ENCODE peak calls at places on chromosomes 5 and 9, in five cellular contexts. One of them, this sample, is unnamed.

GRCh38 chr9:70880523-70880922 is 240.9 kb downstream of the TRPM3 start:
- DNase-seq in OCI-LY7: no peak
- DNase-seq in astrocyte: no peak
- DNase-seq in foreskin fibroblast: no peak
- DNase-seq in mucosa of descending colon: no peak
- DNase-seq in this sample: no peak

GRCh38 chr5:14321936-14322335 is 178.8 kb downstream of the TRIO start:
- DNase-seq in OCI-LY7: no peak
- DNase-seq in astrocyte: no peak
- DNase-seq in foreskin fibroblast: no peak
- DNase-seq in mucosa of descending colon: no peak
- DNase-seq in this sample: no peak

GRCh38 chr9:22528485-22528884 is 81.9 kb downstream of the DMRTA1 start:
- DNase-seq in OCI-LY7: peak; percentile 77
- DNase-seq in astrocyte: no peak
- DNase-seq in foreskin fibroblast: peak; percentile 1
- DNase-seq in mucosa of descending colon: no peak
- DNase-seq in this sample: no peak

GRCh38 chr9:91421022-91421765 is 2.4 kb downstream of the NFIL3 start:
- DNase-seq in OCI-LY7: no peak
- DNase-seq in astrocyte: no peak
- DNase-seq in foreskin fibroblast: peak; percentile 80
- DNase-seq in mucosa of descending colon: peak; percentile 64
- DNase-seq in this sample: peak; percentile 67

GRCh38 chr9:107504585-107505455 is 15.3 kb upstream of the KLF4 start:
- DNase-seq in OCI-LY7: no peak
- DNase-seq in astrocyte: peak; percentile 78
- DNase-seq in foreskin fibroblast: peak; percentile 94
- DNase-seq in mucosa of descending colon: peak; percentile 57
- DNase-seq in this sample: no peak

GRCh38 chr5:113193311-113193978 is 216.8 kb downstream of the DCP2 start:
- DNase-seq in OCI-LY7: no peak
- DNase-seq in astrocyte: no peak
- DNase-seq in foreskin fibroblast: no peak
- DNase-seq in mucosa of descending colon: no peak
- DNase-seq in this sample: no peak

GRCh38 chr5:176413255-176413565 is 3.1 kb downstream of the CLTB start:
- DNase-seq in OCI-LY7: no peak
- DNase-seq in astrocyte: no peak
- DNase-seq in foreskin fibroblast: peak; percentile 76
- DNase-seq in mucosa of descending colon: no peak
- DNase-seq in this sample: no peak

GRCh38 chr9:114428466-114428865 is 40.7 kb upstream of the AKNA start:
- DNase-seq in OCI-LY7: no peak
- DNase-seq in astrocyte: no peak
- DNase-seq in foreskin fibroblast: no peak
- DNase-seq in mucosa of descending colon: no peak
- DNase-seq in this sample: no peak

GRCh38 chr5:156893517-156893916 is 43.4 kb downstream of the PPP1R2B start:
- DNase-seq in OCI-LY7: peak; percentile 86
- DNase-seq in astrocyte: no peak
- DNase-seq in foreskin fibroblast: no peak
- DNase-seq in mucosa of descending colon: no peak
- DNase-seq in this sample: no peak

GRCh38 chr5:133440467-133441115 is 171.8 kb downstream of the FSTL4 start:
- DNase-seq in OCI-LY7: no peak
- DNase-seq in astrocyte: no peak
- DNase-seq in foreskin fibroblast: no peak
- DNase-seq in mucosa of descending colon: no peak
- DNase-seq in this sample: no peak

GRCh38 chr9:17578577-17578910 is 322 bp upstream of the SH3GL2 start:
- DNase-seq in OCI-LY7: no peak
- DNase-seq in astrocyte: no peak
- DNase-seq in foreskin fibroblast: peak; percentile 13
- DNase-seq in mucosa of descending colon: no peak
- DNase-seq in this sample: peak; percentile 14

GRCh38 chr9:99430301-99430700 is 208.2 kb downstream of the SEC61B start:
- DNase-seq in OCI-LY7: no peak
- DNase-seq in astrocyte: peak; percentile 88
- DNase-seq in foreskin fibroblast: peak; percentile 67
- DNase-seq in mucosa of descending colon: no peak
- DNase-seq in this sample: no peak

GRCh38 chr5:142281012-142281374 is 43.8 kb downstream of the SPRY4 start:
- DNase-seq in OCI-LY7: no peak
- DNase-seq in astrocyte: no peak
- DNase-seq in foreskin fibroblast: no peak
- DNase-seq in mucosa of descending colon: no peak
- DNase-seq in this sample: no peak

GRCh38 chr5:67515020-67515689 is 318.6 kb upstream of the CD180 start:
- DNase-seq in OCI-LY7: no peak
- DNase-seq in astrocyte: no peak
- DNase-seq in foreskin fibroblast: no peak
- DNase-seq in mucosa of descending colon: no peak
- DNase-seq in this sample: no peak

GRCh38 chr5:20486826-20487225 is 498.8 kb upstream of the CDH18 start:
- DNase-seq in OCI-LY7: no peak
- DNase-seq in astrocyte: no peak
- DNase-seq in foreskin fibroblast: no peak
- DNase-seq in mucosa of descending colon: no peak
- DNase-seq in this sample: no peak

GRCh38 chr9:14715102-14715501 is 7.4 kb downstream of the CER1 start:
- DNase-seq in OCI-LY7: no peak
- DNase-seq in astrocyte: no peak
- DNase-seq in foreskin fibroblast: no peak
- DNase-seq in mucosa of descending colon: no peak
- DNase-seq in this sample: no peak

GRCh38 chr5:89729623-89730390 is 679.7 kb downstream of the CETN3 start:
- DNase-seq in OCI-LY7: no peak
- DNase-seq in astrocyte: peak; percentile 38
- DNase-seq in foreskin fibroblast: peak; percentile 12
- DNase-seq in mucosa of descending colon: no peak
- DNase-seq in this sample: no peak
- TF ChIP-seq CTCF in OCI-LY7: peak; percentile 34
- TF ChIP-seq CTCF in astrocyte: no peak
- TF ChIP-seq CTCF in foreskin fibroblast: peak; percentile 9
- TF ChIP-seq CTCF in mucosa of descending colon: no peak
- TF ChIP-seq CTCF in this sample: no peak

GRCh38 chr5:173452098-173452497 is 123.9 kb upstream of the STC2 start:
- DNase-seq in OCI-LY7: no peak
- DNase-seq in astrocyte: no peak
- DNase-seq in foreskin fibroblast: peak; percentile 89
- DNase-seq in mucosa of descending colon: no peak
- DNase-seq in this sample: no peak

GRCh38 chr5:173452506-173452905 is 124.3 kb upstream of the STC2 start:
- DNase-seq in OCI-LY7: no peak
- DNase-seq in astrocyte: no peak
- DNase-seq in foreskin fibroblast: no peak
- DNase-seq in mucosa of descending colon: no peak
- DNase-seq in this sample: no peak

GRCh38 chr5:173451651-173452050 is 123.4 kb upstream of the STC2 start:
- DNase-seq in OCI-LY7: no peak
- DNase-seq in astrocyte: no peak
- DNase-seq in foreskin fibroblast: peak; percentile 38
- DNase-seq in mucosa of descending colon: no peak
- DNase-seq in this sample: no peak

GRCh38 chr5:173453167-173453566 is 125.0 kb upstream of the STC2 start:
- DNase-seq in OCI-LY7: no peak
- DNase-seq in astrocyte: no peak
- DNase-seq in foreskin fibroblast: peak; percentile 30
- DNase-seq in mucosa of descending colon: no peak
- DNase-seq in this sample: no peak

DNA sequence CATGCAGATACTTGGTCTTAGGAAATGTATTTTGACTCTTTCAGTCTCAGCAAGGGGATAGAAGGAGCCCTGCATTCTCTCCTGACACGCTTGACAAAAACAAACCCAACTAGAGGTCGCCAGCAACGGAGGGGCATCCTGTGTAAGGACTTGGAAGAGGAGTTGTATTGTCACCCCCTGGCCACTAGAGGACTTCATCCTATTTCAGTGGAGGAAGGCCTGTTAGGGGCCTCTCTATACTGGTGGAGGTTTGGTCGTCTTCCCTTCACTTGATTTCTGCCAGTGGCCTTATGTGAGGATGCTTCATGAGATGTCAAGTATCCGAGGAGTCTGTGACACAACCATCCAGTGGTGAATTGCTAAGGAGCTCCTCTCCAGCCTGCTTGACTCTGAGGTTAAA is 122.8 kb upstream of the STC2 start:
- DNase-seq in OCI-LY7: peak; percentile 37
- DNase-seq in astrocyte: no peak
- DNase-seq in foreskin fibroblast: peak; percentile 26
- DNase-seq in mucosa of descending colon: no peak
- DNase-seq in this sample: peak; percentile 56
- TF ChIP-seq CTCF in OCI-LY7: peak; percentile 76
- TF ChIP-seq CTCF in astrocyte: peak; percentile 26
- TF ChIP-seq CTCF in foreskin fibroblast: peak; percentile 27
- TF ChIP-seq CTCF in mucosa of descending colon: no peak
- TF ChIP-seq CTCF in this sample: peak; percentile 30

DNA sequence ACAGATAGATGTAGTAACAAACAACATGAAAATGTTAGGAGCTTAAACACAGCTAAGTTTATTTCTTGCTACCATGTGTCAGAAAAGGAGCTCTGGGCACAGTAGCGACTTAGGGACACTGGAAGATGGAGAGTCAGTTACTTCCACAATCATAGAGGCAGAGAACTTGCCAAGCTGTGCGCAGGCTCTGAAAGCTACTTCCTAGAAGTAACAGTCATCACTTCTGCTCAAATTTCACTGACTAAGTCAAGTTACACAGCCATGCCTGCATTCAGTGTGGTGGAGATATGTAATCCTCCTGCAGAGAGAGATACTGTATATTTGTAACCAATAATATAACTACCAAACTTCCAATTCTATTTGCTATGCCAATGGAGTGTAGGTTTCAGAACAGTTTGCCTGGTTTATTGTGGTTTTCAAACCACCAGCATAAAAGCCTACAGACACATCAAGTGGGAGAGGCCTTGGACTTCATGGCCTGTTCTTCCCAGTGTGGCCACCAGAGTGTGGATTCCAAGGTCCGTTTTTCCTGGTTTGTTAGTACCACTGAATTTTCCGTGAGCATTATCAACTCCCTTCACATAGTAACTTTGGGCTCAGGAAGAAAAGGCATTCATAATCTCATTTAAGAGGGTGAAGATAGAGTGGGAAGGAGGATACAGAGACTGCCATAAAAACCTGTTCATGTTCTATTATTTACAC is 268.1 kb downstream of the PJA2 start:
- DNase-seq in OCI-LY7: no peak
- DNase-seq in astrocyte: peak; percentile 15
- DNase-seq in foreskin fibroblast: peak; percentile 37
- DNase-seq in mucosa of descending colon: no peak
- DNase-seq in this sample: no peak
- TF ChIP-seq CTCF in OCI-LY7: no peak
- TF ChIP-seq CTCF in astrocyte: no peak
- TF ChIP-seq CTCF in foreskin fibroblast: no peak
- TF ChIP-seq CTCF in mucosa of descending colon: no peak
- TF ChIP-seq CTCF in this sample: no peak

DNA sequence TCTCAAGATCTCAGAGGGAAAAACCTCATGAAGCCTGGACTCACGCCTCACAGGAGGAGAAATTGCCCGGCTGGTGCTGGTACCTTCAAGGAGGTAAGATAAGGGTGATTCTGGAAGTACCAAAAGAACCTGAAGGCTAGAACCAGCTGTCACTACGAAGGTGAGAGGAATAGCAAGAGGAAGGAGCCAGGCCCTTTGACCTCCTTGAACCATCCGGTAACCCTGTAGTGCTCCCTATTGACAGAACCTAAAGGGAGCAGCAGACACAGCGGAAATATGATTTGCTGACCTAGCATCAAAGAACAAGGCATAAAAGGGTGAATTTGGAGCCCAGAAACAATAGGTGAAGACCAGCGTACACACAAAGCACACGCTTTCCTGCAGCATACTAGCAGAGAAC is 92.2 kb downstream of the DOCK8 start:
- DNase-seq in OCI-LY7: peak; percentile 22
- DNase-seq in astrocyte: no peak
- DNase-seq in foreskin fibroblast: no peak
- DNase-seq in mucosa of descending colon: no peak
- DNase-seq in this sample: peak; percentile 10
- TF ChIP-seq CTCF in OCI-LY7: peak; percentile 15
- TF ChIP-seq CTCF in astrocyte: no peak
- TF ChIP-seq CTCF in foreskin fibroblast: no peak
- TF ChIP-seq CTCF in mucosa of descending colon: no peak
- TF ChIP-seq CTCF in this sample: peak; percentile 24

DNA sequence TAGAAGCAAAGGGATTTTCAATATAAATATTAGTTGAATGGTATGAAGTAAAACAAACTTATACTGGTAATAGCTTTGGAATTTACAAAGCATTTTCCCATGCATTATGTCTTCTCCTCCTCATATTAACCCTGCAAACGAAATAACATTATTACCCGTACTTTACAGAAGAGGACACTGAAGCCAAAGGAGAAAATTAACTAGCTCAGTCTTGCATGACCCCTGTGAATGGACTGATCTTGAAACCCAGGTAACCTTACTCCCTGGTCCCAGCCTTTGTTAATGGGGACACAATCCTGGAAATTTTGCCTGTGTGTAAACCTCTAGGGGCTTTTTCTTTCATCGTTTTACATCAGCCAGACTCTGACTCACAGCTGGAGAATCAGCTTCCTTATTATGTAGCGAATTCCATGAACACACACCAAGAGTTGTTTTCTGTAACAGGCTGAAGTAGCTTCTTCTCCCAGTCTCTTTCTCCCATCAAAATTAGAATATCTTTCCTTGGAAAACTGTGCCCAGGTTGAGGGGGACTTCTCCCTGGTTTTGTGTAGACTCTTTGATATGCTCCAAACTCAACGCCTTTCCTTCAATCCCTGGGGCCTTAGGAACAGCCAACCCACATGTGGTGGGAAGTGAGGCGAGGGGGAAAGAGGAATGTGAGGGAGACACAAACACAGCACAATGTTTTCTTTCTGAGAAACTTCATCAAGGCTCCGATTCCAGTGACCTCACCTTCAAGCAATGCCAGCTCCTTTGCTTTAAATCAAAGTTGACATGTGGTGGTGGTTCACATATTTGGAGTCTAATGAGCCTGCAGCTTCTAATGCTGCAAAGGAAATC is 480.9 kb upstream of the PAPPA start:
- DNase-seq in OCI-LY7: no peak
- DNase-seq in astrocyte: peak; percentile 99
- DNase-seq in foreskin fibroblast: peak; percentile 95
- DNase-seq in mucosa of descending colon: no peak
- DNase-seq in this sample: no peak
- TF ChIP-seq CTCF in OCI-LY7: no peak
- TF ChIP-seq CTCF in astrocyte: no peak
- TF ChIP-seq CTCF in foreskin fibroblast: no peak
- TF ChIP-seq CTCF in mucosa of descending colon: no peak
- TF ChIP-seq CTCF in this sample: no peak